ENCODE peak calls at places on chromosomes 3 and 15, in ten cellular contexts. X is T-helper 2 cell; E is CD8-positive, alpha-beta T cell; D is HL-60; Q is AG09309; I is IMR-90; R is stimulated activated naive CD8-positive, alpha-beta T cell treated with anti-CD3 and anti-CD28 coated beads, Interleukin-15, amount 100 ng/mL, for 72 hours; K is mesenchymal stem cell; H is stimulated activated naive B cell treated with anti-CD40 and anti-IgM and Interleukin-4, amounts not matched to agents 10 μg/mL and 1 μg/mL and 100 μg/mL, for 72 hours; U is hippocampal formation. G is an unnamed sample.

GRCh38 chr15:100097342-100097899 is 244.4 kb downstream of the ADAMTS17 start:
- DNase-seq in X (no peak), E (no peak), D (no peak), Q (no peak), I (no peak), R (no peak), K (no peak), H (no peak), U (no peak), G (no peak)

GRCh38 chr15:74251187-74251811 is 15.2 kb downstream of the CCDC33 start:
- DNase-seq in X (no peak), E (no peak), D (no peak), Q (no peak), I (no peak), R (no peak), K (no peak), H (no peak), U (peak), G (no peak)

GRCh38 chr15:52540374-52541012 is 11.8 kb upstream of the MYO5A start:
- DNase-seq in X (no peak), E (no peak), D (no peak), Q (no peak), I (no peak), R (no peak), K (no peak), H (no peak), U (no peak), G (no peak)

GRCh38 chr15:101031203-101031602 is 112.0 kb downstream of the LRRK1 start:
- DNase-seq in X (no peak), E (no peak), D (no peak), Q (no peak), I (peak), R (no peak), K (peak), H (no peak), U (no peak), G (no peak)

GRCh38 chr3:141388823-141389617 is 20.7 kb downstream of the ZBTB38 start:
- DNase-seq in X (no peak), E (no peak), D (no peak), Q (no peak), I (no peak), R (no peak), K (no peak), H (no peak), U (no peak), G (no peak)

GRCh38 chr3:114660124-114660523 is 366.3 kb downstream of the TIGIT start:
- DNase-seq in X (no peak), E (no peak), D (no peak), Q (no peak), I (peak), R (no peak), K (no peak), H (no peak), U (no peak), G (no peak)

GRCh38 chr15:73697033-73697467 is 12.9 kb downstream of the CD276 start:
- DNase-seq in X (peak), E (peak), D (peak), Q (no peak), I (peak), R (peak), K (peak), H (peak), U (peak), G (peak)

GRCh38 chr3:132522353-132522752 is 74.7 kb upstream of the ACKR4 start:
- DNase-seq in X (no peak), E (no peak), D (no peak), Q (no peak), I (no peak), R (no peak), K (no peak), H (no peak), U (no peak), G (no peak)

GRCh38 chr15:81001180-81002003 is 669 bp downstream of the TLNRD1 start:
- DNase-seq in X (peak), E (peak), D (peak), Q (no peak), I (peak), R (peak), K (peak), H (peak), U (peak), G (no peak)

GRCh38 chr3:163328680-163329079 is 1749.6 kb downstream of the SI start:
- DNase-seq in X (no peak), E (no peak), D (no peak), Q (no peak), I (no peak), R (no peak), K (no peak), H (no peak), U (no peak), G (no peak)

GRCh38 chr3:169998668-169999131 is 32.1 kb downstream of the SEC62 start:
- DNase-seq in X (no peak), E (no peak), D (peak), Q (peak), I (peak), R (no peak), K (peak), H (no peak), U (no peak), G (peak)

GRCh38 chr15:39553947-39554731 is 26.7 kb upstream of the THBS1 start:
- DNase-seq in X (no peak), E (no peak), D (no peak), Q (no peak), I (no peak), R (no peak), K (no peak), H (no peak), U (no peak), G (no peak)

GRCh38 chr15:36737430-36737891 is 158.0 kb downstream of the CDIN1 start:
- DNase-seq in X (no peak), E (no peak), D (no peak), Q (peak), I (peak), R (no peak), K (peak), H (no peak), U (no peak), G (no peak)

GRCh38 chr3:181700168-181701087 is 11.3 kb upstream of the SOX2 start:
- DNase-seq in X (no peak), E (peak), D (peak), Q (peak), I (peak), R (peak), K (peak), H (no peak), U (peak), G (peak)

GRCh38 chr15:81859737-81860516 is 185.9 kb downstream of the MEX3B start:
- DNase-seq in X (no peak), E (no peak), D (no peak), Q (no peak), I (no peak), R (no peak), K (no peak), H (no peak), U (no peak), G (no peak)

GRCh38 chr3:78978037-78978436 is 789.8 kb downstream of the ROBO1 start:
- DNase-seq in X (no peak), E (no peak), D (no peak), Q (no peak), I (peak), R (no peak), K (peak), H (no peak), U (no peak), G (peak)

GRCh38 chr3:127033171-127033570 is 50.3 kb downstream of the PLXNA1 start:
- DNase-seq in X (no peak), E (no peak), D (no peak), Q (no peak), I (no peak), R (no peak), K (no peak), H (no peak), U (no peak), G (no peak)

GRCh38 chr3:39911465-39912309 is 102.3 kb downstream of the MYRIP start:
- DNase-seq in X (no peak), E (no peak), D (no peak), Q (peak), I (no peak), R (no peak), K (no peak), H (no peak), U (no peak), G (no peak)

GRCh38 chr3:108312656-108313055 is 16.3 kb downstream of the HHLA2 start:
- DNase-seq in X (no peak), E (no peak), D (no peak), Q (peak), I (peak), R (no peak), K (no peak), H (no peak), U (no peak), G (no peak)

GRCh38 chr15:70096215-70096974 is 1.3 kb downstream of the TLE3 start:
- DNase-seq in X (peak), E (peak), D (no peak), Q (no peak), I (peak), R (peak), K (peak), H (peak), U (peak), G (no peak)

GRCh38 chr3:100650651-100651611 is 41.5 kb downstream of the ADGRG7 start:
- DNase-seq in X (no peak), E (no peak), D (peak), Q (peak), I (peak), R (peak), K (peak), H (no peak), U (no peak), G (peak)

GRCh38 chr3:146781606-146782005 is 176.5 kb upstream of the PLSCR5 start:
- DNase-seq in X (no peak), E (no peak), D (no peak), Q (peak), I (peak), R (no peak), K (no peak), H (no peak), U (no peak), G (no peak)

GRCh38 chr15:38344351-38344750 is 91.7 kb downstream of the SPRED1 start:
- DNase-seq in X (no peak), E (no peak), D (no peak), Q (no peak), I (no peak), R (no peak), K (no peak), H (no peak), U (no peak), G (no peak)

GRCh38 chr3:122305818-122306621 is 19.0 kb upstream of the CSTA start:
- DNase-seq in X (no peak), E (no peak), D (peak), Q (no peak), I (no peak), R (no peak), K (no peak), H (no peak), U (no peak), G (peak)

GRCh38 chr3:117080899-117081298 is 371.3 kb downstream of the TUSC7 start:
- DNase-seq in X (no peak), E (no peak), D (no peak), Q (no peak), I (peak), R (no peak), K (no peak), H (no peak), U (no peak), G (no peak)

GRCh38 chr3:71690222-71690821 is 34.9 kb downstream of the EIF4E3 start:
- DNase-seq in X (no peak), E (no peak), D (no peak), Q (peak), I (peak), R (no peak), K (peak), H (no peak), U (no peak), G (no peak)

GRCh38 chr3:103818800-103819199 is 1384.0 kb downstream of the ZPLD1 start:
- DNase-seq in X (no peak), E (no peak), D (no peak), Q (no peak), I (no peak), R (no peak), K (no peak), H (no peak), U (no peak), G (no peak)

GRCh38 chr3:86995537-86995936 is 4.6 kb upstream of the VGLL3 start:
- DNase-seq in X (no peak), E (no peak), D (no peak), Q (no peak), I (peak), R (no peak), K (peak), H (no peak), U (no peak), G (no peak)

GRCh38 chr3:180179562-180179961 is 142.8 kb upstream of the PEX5L start:
- DNase-seq in X (no peak), E (no peak), D (no peak), Q (no peak), I (no peak), R (no peak), K (no peak), H (no peak), U (no peak), G (no peak)

GRCh38 chr3:37910666-37911400 is 49.2 kb downstream of the CTDSPL start:
- DNase-seq in X (no peak), E (no peak), D (no peak), Q (no peak), I (no peak), R (no peak), K (no peak), H (no peak), U (no peak), G (no peak)

GRCh38 chr3:112557980-112558379 is 3.8 kb downstream of the ATG3 start:
- DNase-seq in X (no peak), E (no peak), D (no peak), Q (no peak), I (no peak), R (no peak), K (no peak), H (no peak), U (no peak), G (peak)

GRCh38 chr3:39104961-39105686 is 2.3 kb downstream of the GORASP1 start:
- DNase-seq in X (no peak), E (no peak), D (no peak), Q (no peak), I (no peak), R (no peak), K (no peak), H (no peak), U (no peak), G (no peak)